ENCODE peak calls at places on chromosomes 12 and 14, in ten cellular contexts. One of them, this sample, is unnamed.

GRCh38 chr12:113134521-113134951 is 1.0 kb downstream of the RASAL1 start:
- DNase-seq in fibroblast of lung: no peak
- DNase-seq in neural progenitor cell: no peak
- DNase-seq in colonic mucosa: no peak
- DNase-seq in Peyer's patch: no peak
- DNase-seq in AG09309: no peak
- DNase-seq in CD8-positive, alpha-beta T cell: no peak
- DNase-seq in mucosa of descending colon: no peak
- DNase-seq in GM13977: no peak
- DNase-seq in left lung: no peak
- DNase-seq in this sample: no peak

GRCh38 chr14:50233335-50234250 is 2.2 kb upstream of the SOS2 start:
- DNase-seq in CD8-positive, alpha-beta T cell: no peak
- DNase-seq in left lung: no peak
- DNase-seq in Peyer's patch: no peak
- DNase-seq in AG09309: no peak
- DNase-seq in neural progenitor cell: no peak
- DNase-seq in colonic mucosa: no peak
- DNase-seq in mucosa of descending colon: no peak
- DNase-seq in GM13977: no peak
- DNase-seq in fibroblast of lung: no peak
- DNase-seq in this sample: no peak

GRCh38 chr12:130511285-130511684 is 173.6 kb downstream of the PIWIL1 start:
- DNase-seq in colonic mucosa: no peak
- DNase-seq in Peyer's patch: no peak
- DNase-seq in GM13977: no peak
- DNase-seq in fibroblast of lung: no peak
- DNase-seq in CD8-positive, alpha-beta T cell: no peak
- DNase-seq in left lung: no peak
- DNase-seq in AG09309: no peak
- DNase-seq in neural progenitor cell: no peak
- DNase-seq in mucosa of descending colon: no peak
- DNase-seq in this sample: no peak

GRCh38 chr12:120121766-120122293 is 5.3 kb upstream of the RAB35 start:
- DNase-seq in mucosa of descending colon: no peak
- DNase-seq in GM13977: peak; percentile 62
- DNase-seq in CD8-positive, alpha-beta T cell: no peak
- DNase-seq in neural progenitor cell: no peak
- DNase-seq in colonic mucosa: no peak
- DNase-seq in Peyer's patch: no peak
- DNase-seq in fibroblast of lung: no peak
- DNase-seq in AG09309: no peak
- DNase-seq in left lung: no peak
- DNase-seq in this sample: no peak

GRCh38 chr12:132019891-132020290 is 70.1 kb downstream of the EP400 start:
- DNase-seq in neural progenitor cell: no peak
- DNase-seq in Peyer's patch: peak; percentile 36
- DNase-seq in AG09309: no peak
- DNase-seq in mucosa of descending colon: no peak
- DNase-seq in GM13977: no peak
- DNase-seq in left lung: no peak
- DNase-seq in fibroblast of lung: no peak
- DNase-seq in CD8-positive, alpha-beta T cell: no peak
- DNase-seq in colonic mucosa: no peak
- DNase-seq in this sample: no peak

GRCh38 chr12:64088431-64089349 is 133.4 kb downstream of the KICS2 start:
- DNase-seq in Peyer's patch: peak; percentile 76
- DNase-seq in neural progenitor cell: no peak
- DNase-seq in fibroblast of lung: peak; percentile 92
- DNase-seq in GM13977: no peak
- DNase-seq in colonic mucosa: peak; percentile 81
- DNase-seq in AG09309: peak; percentile 82
- DNase-seq in CD8-positive, alpha-beta T cell: no peak
- DNase-seq in left lung: peak; percentile 56
- DNase-seq in mucosa of descending colon: no peak
- DNase-seq in this sample: no peak

GRCh38 chr14:50344116-50344775 is 32.1 kb downstream of the DMAC2L start:
- DNase-seq in colonic mucosa: no peak
- DNase-seq in neural progenitor cell: no peak
- DNase-seq in mucosa of descending colon: no peak
- DNase-seq in left lung: no peak
- DNase-seq in fibroblast of lung: no peak
- DNase-seq in Peyer's patch: no peak
- DNase-seq in GM13977: peak; percentile 65
- DNase-seq in AG09309: no peak
- DNase-seq in CD8-positive, alpha-beta T cell: no peak
- DNase-seq in this sample: no peak

GRCh38 chr12:121795029-121795977 is 1.8 kb upstream of the RHOF start:
- DNase-seq in left lung: peak; percentile 89
- DNase-seq in AG09309: no peak
- DNase-seq in mucosa of descending colon: peak; percentile 92
- DNase-seq in GM13977: peak; percentile 86
- DNase-seq in Peyer's patch: peak; percentile 97
- DNase-seq in neural progenitor cell: peak; percentile 81
- DNase-seq in CD8-positive, alpha-beta T cell: peak; percentile 79
- DNase-seq in fibroblast of lung: peak; percentile 86
- DNase-seq in colonic mucosa: peak; percentile 95
- DNase-seq in this sample: no peak

GRCh38 chr12:118035194-118036041 is 18.9 kb downstream of the RFC5 start:
- DNase-seq in neural progenitor cell: peak; percentile 5
- DNase-seq in fibroblast of lung: peak; percentile 47
- DNase-seq in CD8-positive, alpha-beta T cell: no peak
- DNase-seq in colonic mucosa: peak; percentile 30
- DNase-seq in left lung: no peak
- DNase-seq in mucosa of descending colon: no peak
- DNase-seq in Peyer's patch: no peak
- DNase-seq in AG09309: no peak
- DNase-seq in GM13977: peak; percentile 70
- DNase-seq in this sample: no peak

GRCh38 chr12:118036672-118037411 is 20.3 kb downstream of the RFC5 start:
- DNase-seq in fibroblast of lung: no peak
- DNase-seq in left lung: no peak
- DNase-seq in Peyer's patch: no peak
- DNase-seq in colonic mucosa: no peak
- DNase-seq in neural progenitor cell: no peak
- DNase-seq in GM13977: no peak
- DNase-seq in mucosa of descending colon: no peak
- DNase-seq in CD8-positive, alpha-beta T cell: no peak
- DNase-seq in AG09309: no peak
- DNase-seq in this sample: no peak

GRCh38 chr12:118033902-118034301 is 17.4 kb downstream of the RFC5 start:
- DNase-seq in CD8-positive, alpha-beta T cell: no peak
- DNase-seq in AG09309: peak; percentile 25
- DNase-seq in neural progenitor cell: no peak
- DNase-seq in Peyer's patch: no peak
- DNase-seq in colonic mucosa: no peak
- DNase-seq in mucosa of descending colon: no peak
- DNase-seq in GM13977: no peak
- DNase-seq in left lung: no peak
- DNase-seq in fibroblast of lung: peak; percentile 49
- DNase-seq in this sample: no peak

GRCh38 chr12:118033331-118033730 is 16.8 kb downstream of the RFC5 start:
- DNase-seq in colonic mucosa: no peak
- DNase-seq in left lung: no peak
- DNase-seq in GM13977: no peak
- DNase-seq in AG09309: no peak
- DNase-seq in Peyer's patch: no peak
- DNase-seq in CD8-positive, alpha-beta T cell: no peak
- DNase-seq in fibroblast of lung: no peak
- DNase-seq in neural progenitor cell: no peak
- DNase-seq in mucosa of descending colon: no peak
- DNase-seq in this sample: no peak

DNA sequence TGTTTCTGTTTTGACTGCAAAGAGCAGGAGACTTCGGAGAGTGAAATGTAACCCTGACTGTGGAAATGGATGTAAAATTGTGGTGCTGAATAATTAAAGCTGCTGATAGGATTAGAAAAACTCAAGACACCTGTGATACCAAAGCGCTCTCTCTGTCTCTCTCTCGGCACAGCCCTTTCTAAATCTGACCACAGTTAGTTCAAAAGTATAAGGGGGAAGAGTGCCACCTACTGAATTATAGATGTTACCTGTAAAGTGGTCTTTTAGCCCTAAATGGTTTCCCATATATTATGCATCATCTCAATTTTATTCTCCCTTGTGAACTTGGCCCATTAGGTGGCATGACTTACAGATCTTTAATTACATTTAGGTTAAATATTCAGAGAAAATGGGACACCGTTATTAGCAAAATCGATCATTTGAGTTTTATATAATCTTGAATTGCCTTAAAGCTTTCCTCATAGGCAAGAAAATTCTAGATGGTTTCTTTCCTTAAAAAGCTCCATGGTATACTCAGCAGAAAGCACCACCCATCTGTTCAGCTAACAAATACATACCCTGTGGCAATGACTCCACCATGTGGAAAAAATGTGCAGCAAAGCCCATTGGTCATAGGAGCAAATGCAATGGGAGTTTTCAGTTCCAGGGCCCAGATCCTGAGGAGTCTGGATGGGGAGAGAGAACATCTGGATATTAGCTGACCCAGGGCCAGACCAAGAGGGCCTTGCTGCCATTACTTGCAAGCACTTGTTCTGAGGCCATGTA is 18.1 kb downstream of the RFC5 start:
- DNase-seq in mucosa of descending colon: no peak
- DNase-seq in AG09309: peak; percentile 29
- DNase-seq in left lung: no peak
- DNase-seq in fibroblast of lung: peak; percentile 76
- DNase-seq in Peyer's patch: no peak
- DNase-seq in GM13977: no peak
- DNase-seq in neural progenitor cell: peak; percentile 49
- DNase-seq in colonic mucosa: peak; percentile 34
- DNase-seq in CD8-positive, alpha-beta T cell: no peak
- DNase-seq in this sample: no peak
- TF ChIP-seq CTCF in mucosa of descending colon: no peak
- TF ChIP-seq CTCF in AG09309: peak; percentile 63
- TF ChIP-seq CTCF in left lung: no peak
- TF ChIP-seq CTCF in fibroblast of lung: peak; percentile 44
- TF ChIP-seq CTCF in Peyer's patch: no peak
- TF ChIP-seq CTCF in GM13977: no peak
- TF ChIP-seq CTCF in neural progenitor cell: peak; percentile 49
- TF ChIP-seq CTCF in colonic mucosa: peak; percentile 44
- TF ChIP-seq CTCF in CD8-positive, alpha-beta T cell: no peak
- TF ChIP-seq CTCF in this sample: peak; percentile 73

DNA sequence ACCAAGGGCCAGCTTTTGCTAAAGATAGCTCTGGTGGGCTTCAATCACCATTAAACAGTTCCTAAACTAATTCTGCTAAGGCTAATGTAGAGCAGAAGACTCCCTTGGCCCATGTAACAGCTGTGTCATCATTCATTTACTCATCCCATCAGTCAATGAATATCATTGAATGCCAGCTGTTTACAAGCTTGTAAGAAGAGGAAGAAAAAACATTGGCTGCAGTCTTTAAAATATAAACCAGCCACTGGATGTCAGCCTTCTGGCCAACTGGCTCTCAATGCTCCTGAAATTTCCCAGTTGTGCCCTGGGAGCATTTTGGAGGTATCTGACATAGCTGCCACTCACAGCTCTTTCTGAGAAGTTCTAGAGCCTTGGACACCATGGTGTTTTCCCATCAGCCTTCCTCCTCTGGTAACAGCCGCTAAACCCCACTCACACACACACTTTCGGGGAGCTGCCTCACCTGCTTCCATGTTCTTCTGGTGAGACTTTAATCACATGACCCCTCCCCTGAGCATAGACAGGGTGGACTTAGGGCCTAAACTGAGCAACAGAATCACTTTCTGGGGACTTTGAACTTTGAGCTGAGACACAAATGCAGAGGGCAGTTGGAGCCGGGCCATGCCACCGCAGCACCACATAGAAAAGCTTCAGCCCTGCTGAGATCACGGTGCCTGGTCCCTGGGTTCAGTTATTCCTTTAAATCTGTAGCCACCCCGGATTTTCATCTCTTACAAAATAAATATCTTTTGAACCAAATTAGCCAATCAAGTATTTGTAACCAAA is 18.2 kb upstream of the MAP3K9 start:
- DNase-seq in left lung: no peak
- DNase-seq in CD8-positive, alpha-beta T cell: no peak
- DNase-seq in AG09309: peak; percentile 25
- DNase-seq in Peyer's patch: peak; percentile 85
- DNase-seq in colonic mucosa: peak; percentile 23
- DNase-seq in fibroblast of lung: no peak
- DNase-seq in neural progenitor cell: no peak
- DNase-seq in GM13977: no peak
- DNase-seq in mucosa of descending colon: no peak
- DNase-seq in this sample: no peak
- TF ChIP-seq CTCF in left lung: no peak
- TF ChIP-seq CTCF in CD8-positive, alpha-beta T cell: no peak
- TF ChIP-seq CTCF in AG09309: peak; percentile 26
- TF ChIP-seq CTCF in Peyer's patch: no peak
- TF ChIP-seq CTCF in colonic mucosa: no peak
- TF ChIP-seq CTCF in fibroblast of lung: no peak
- TF ChIP-seq CTCF in neural progenitor cell: no peak
- TF ChIP-seq CTCF in GM13977: no peak
- TF ChIP-seq CTCF in mucosa of descending colon: no peak
- TF ChIP-seq CTCF in this sample: peak; percentile 58

GRCh38 chr12:105384220-105384619 is 53.7 kb downstream of the C12orf75 start:
- DNase-seq in GM13977: no peak
- DNase-seq in fibroblast of lung: no peak
- DNase-seq in mucosa of descending colon: no peak
- DNase-seq in CD8-positive, alpha-beta T cell: no peak
- DNase-seq in AG09309: no peak
- DNase-seq in left lung: no peak
- DNase-seq in neural progenitor cell: no peak
- DNase-seq in colonic mucosa: no peak
- DNase-seq in Peyer's patch: no peak
- DNase-seq in this sample: no peak

GRCh38 chr12:105385141-105385540 is 54.6 kb downstream of the C12orf75 start:
- DNase-seq in mucosa of descending colon: no peak
- DNase-seq in CD8-positive, alpha-beta T cell: no peak
- DNase-seq in Peyer's patch: no peak
- DNase-seq in neural progenitor cell: no peak
- DNase-seq in GM13977: no peak
- DNase-seq in fibroblast of lung: peak; percentile 57
- DNase-seq in left lung: no peak
- DNase-seq in AG09309: no peak
- DNase-seq in colonic mucosa: no peak
- DNase-seq in this sample: no peak

GRCh38 chr12:105382771-105383632 is 52.5 kb downstream of the C12orf75 start:
- DNase-seq in CD8-positive, alpha-beta T cell: no peak
- DNase-seq in GM13977: peak; percentile 61
- DNase-seq in left lung: no peak
- DNase-seq in Peyer's patch: no peak
- DNase-seq in AG09309: peak; percentile 37
- DNase-seq in mucosa of descending colon: no peak
- DNase-seq in neural progenitor cell: peak; percentile 72
- DNase-seq in colonic mucosa: peak; percentile 40
- DNase-seq in fibroblast of lung: peak; percentile 80
- DNase-seq in this sample: no peak

DNA sequence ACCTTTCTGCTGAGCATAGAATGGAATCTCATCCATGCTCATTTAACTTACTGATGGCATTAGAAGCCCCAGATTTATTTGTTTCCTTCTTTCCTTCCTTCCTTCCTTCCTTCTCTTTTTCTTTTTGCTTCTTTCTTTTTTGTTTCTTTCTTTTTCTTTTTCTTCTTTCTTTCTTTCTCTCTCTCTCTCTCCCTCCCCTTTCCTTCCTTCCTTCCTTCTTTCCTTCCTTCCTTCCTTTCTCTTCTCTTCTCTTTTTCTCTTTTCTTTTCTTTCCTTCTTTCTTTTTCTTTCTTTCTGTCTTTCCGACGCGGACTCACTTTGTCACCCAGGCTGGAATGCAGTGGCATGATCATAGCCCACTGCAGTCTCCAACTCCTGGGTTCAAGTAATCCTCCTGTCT is 55.9 kb downstream of the C12orf75 start:
- DNase-seq in fibroblast of lung: no peak
- DNase-seq in colonic mucosa: no peak
- DNase-seq in neural progenitor cell: no peak
- DNase-seq in CD8-positive, alpha-beta T cell: no peak
- DNase-seq in left lung: no peak
- DNase-seq in GM13977: no peak
- DNase-seq in AG09309: no peak
- DNase-seq in Peyer's patch: no peak
- DNase-seq in mucosa of descending colon: no peak
- DNase-seq in this sample: no peak
- TF ChIP-seq CTCF in fibroblast of lung: no peak
- TF ChIP-seq CTCF in colonic mucosa: no peak
- TF ChIP-seq CTCF in neural progenitor cell: no peak
- TF ChIP-seq CTCF in CD8-positive, alpha-beta T cell: no peak
- TF ChIP-seq CTCF in left lung: no peak
- TF ChIP-seq CTCF in GM13977: no peak
- TF ChIP-seq CTCF in AG09309: no peak
- TF ChIP-seq CTCF in Peyer's patch: no peak
- TF ChIP-seq CTCF in mucosa of descending colon: no peak
- TF ChIP-seq CTCF in this sample: no peak

DNA sequence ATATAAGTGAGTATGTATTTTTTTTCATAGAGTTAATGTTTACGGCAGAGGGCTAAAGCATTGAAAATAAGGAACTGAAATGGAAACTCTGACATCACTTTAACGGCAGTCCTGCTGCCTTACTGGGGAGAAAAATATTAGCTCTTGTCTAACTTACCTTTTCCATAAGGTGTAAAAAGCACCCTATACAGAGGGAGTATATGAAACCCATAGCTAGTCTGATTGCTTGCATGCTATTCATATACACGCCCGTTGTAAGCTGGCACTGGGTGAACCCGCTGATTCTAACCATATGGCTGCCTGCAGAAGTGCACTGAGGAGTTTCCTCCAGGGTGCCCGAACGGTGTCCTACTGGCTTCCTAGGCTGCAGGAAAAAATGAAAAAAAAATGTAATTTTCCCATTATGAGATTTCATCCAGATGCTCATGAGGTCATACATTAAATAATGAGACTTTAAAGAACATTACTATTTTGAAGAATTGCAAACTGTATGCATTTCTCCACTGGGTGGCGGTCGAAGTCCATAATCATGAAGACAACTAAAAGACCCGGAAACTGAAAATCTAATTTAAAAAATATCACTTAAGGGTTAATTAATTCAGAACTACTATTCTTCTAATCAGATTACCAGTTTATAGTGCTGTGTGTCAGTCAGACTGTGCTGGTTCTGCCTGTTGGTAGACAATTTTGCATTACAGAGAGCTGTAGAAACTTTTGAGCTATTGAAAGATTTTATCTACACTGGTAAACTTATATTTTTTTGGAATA is 144.7 kb downstream of the ALX1 start:
- DNase-seq in Peyer's patch: peak; percentile 63
- DNase-seq in GM13977: peak; percentile 9
- DNase-seq in CD8-positive, alpha-beta T cell: no peak
- DNase-seq in mucosa of descending colon: no peak
- DNase-seq in fibroblast of lung: peak; percentile 25
- DNase-seq in colonic mucosa: peak; percentile 69
- DNase-seq in neural progenitor cell: peak; percentile 36
- DNase-seq in AG09309: no peak
- DNase-seq in left lung: no peak
- DNase-seq in this sample: no peak
- TF ChIP-seq CTCF in Peyer's patch: no peak
- TF ChIP-seq CTCF in GM13977: peak; percentile 51
- TF ChIP-seq CTCF in CD8-positive, alpha-beta T cell: no peak
- TF ChIP-seq CTCF in mucosa of descending colon: no peak
- TF ChIP-seq CTCF in fibroblast of lung: peak; percentile 26
- TF ChIP-seq CTCF in colonic mucosa: peak; percentile 36
- TF ChIP-seq CTCF in neural progenitor cell: peak; percentile 66
- TF ChIP-seq CTCF in AG09309: peak; percentile 57
- TF ChIP-seq CTCF in left lung: peak; percentile 31
- TF ChIP-seq CTCF in this sample: peak; percentile 80

This sample was measured in chondrocyte.